ENCODE peak calls at places on chromosome 22, in four cellular contexts. F, W, T and Q are unnamed samples.

GRCh38 chr22:19057999-19058491 is 64.2 kb downstream of the DGCR2 start:
- DNase-seq in F (no peak), W (no peak), T (no peak), Q (no peak)

GRCh38 chr22:42399315-42400271 is 32.6 kb downstream of the NFAM1 start:
- DNase-seq in F (peak), W (no peak), T (peak), Q (peak)

GRCh38 chr22:42270178-42270511 is 308 bp downstream of the TCF20 start:
- DNase-seq in F (peak), W (no peak), T (no peak), Q (peak)

GRCh38 chr22:41074061-41074460 is 18.3 kb upstream of the EP300 start:
- DNase-seq in F (no peak), W (no peak), T (no peak), Q (no peak)

GRCh38 chr22:19862616-19863246 is 8.1 kb upstream of the GNB1L start:
- DNase-seq in F (no peak), W (no peak), T (no peak), Q (no peak)

GRCh38 chr22:44385781-44386180 is 73.0 kb upstream of the SHISAL1 start:
- DNase-seq in F (no peak), W (no peak), T (no peak), Q (no peak)

GRCh38 chr22:24181996-24182560 is 791 bp downstream of the SUSD2 start:
- DNase-seq in F (no peak), W (no peak), T (no peak), Q (no peak)

GRCh38 chr22:21569459-21570161 is 2.1 kb downstream of the UBE2L3 start:
- DNase-seq in F (no peak), W (no peak), T (no peak), Q (no peak)

GRCh38 chr22:33180371-33180770 is 122.2 kb upstream of the SYN3 start:
- DNase-seq in F (no peak), W (no peak), T (no peak), Q (no peak)

GRCh38 chr22:45096256-45096907 is 67.3 kb upstream of the NUP50 start:
- DNase-seq in F (no peak), W (peak), T (peak), Q (peak)

GRCh38 chr22:25012743-25013142 is 60.2 kb downstream of the KIAA1671 start:
- DNase-seq in F (no peak), W (no peak), T (no peak), Q (no peak)

GRCh38 chr22:35357883-35358621 is 22.8 kb upstream of the HMOX1 start:
- DNase-seq in F (no peak), W (no peak), T (no peak), Q (no peak)

GRCh38 chr22:43532301-43533050 is 120.7 kb downstream of the MPPED1 start:
- DNase-seq in F (no peak), W (no peak), T (no peak), Q (no peak)

GRCh38 chr22:43012390-43012789 is 2.6 kb downstream of the PACSIN2 start:
- DNase-seq in F (no peak), W (no peak), T (no peak), Q (no peak)

GRCh38 chr22:29940526-29940925 is 57.6 kb downstream of the MTMR3 start:
- DNase-seq in F (no peak), W (no peak), T (no peak), Q (no peak)

GRCh38 chr22:39731881-39732555 is 161.5 kb downstream of the CACNA1I start:
- DNase-seq in F (no peak), W (no peak), T (no peak), Q (no peak)

GRCh38 chr22:49079027-49079725 is 748.5 kb downstream of the BRD1 start:
- DNase-seq in F (no peak), W (no peak), T (no peak), Q (no peak)

GRCh38 chr22:28791841-28792490 is 8.4 kb downstream of the XBP1 start:
- DNase-seq in F (no peak), W (no peak), T (peak), Q (no peak)

GRCh38 chr22:49239264-49240015 is 588.2 kb downstream of the BRD1 start:
- DNase-seq in F (no peak), W (no peak), T (no peak), Q (peak)

GRCh38 chr22:45550416-45550815 is 47.7 kb downstream of the FBLN1 start:
- DNase-seq in F (no peak), W (no peak), T (no peak), Q (no peak)

GRCh38 chr22:24592846-24593809 is at the start of gene LRRC75B:
- DNase-seq in F (peak), W (peak), T (no peak), Q (peak)

GRCh38 chr22:38233427-38233826 is 31.6 kb downstream of the MAFF start:
- DNase-seq in F (no peak), W (no peak), T (no peak), Q (no peak)

GRCh38 chr22:19035474-19036228 is 86.6 kb downstream of the DGCR2 start:
- DNase-seq in F (no peak), W (no peak), T (peak), Q (no peak)

GRCh38 chr22:38843716-38844660 is at the start of gene NPTXR:
- DNase-seq in F (peak), W (no peak), T (no peak), Q (no peak)

GRCh38 chr22:44567846-44568493 is 69.9 kb upstream of the RTL6 start:
- DNase-seq in F (no peak), W (no peak), T (peak), Q (no peak)

GRCh38 chr22:28014141-28015055 is 95.3 kb upstream of the PITPNB start:
- DNase-seq in F (no peak), W (no peak), T (no peak), Q (no peak)

GRCh38 chr22:42202048-42202447 is 68.4 kb downstream of the TCF20 start:
- DNase-seq in F (no peak), W (no peak), T (no peak), Q (no peak)

GRCh38 chr22:40426671-40427070 is 56.3 kb downstream of the SGSM3 start:
- DNase-seq in F (no peak), W (no peak), T (no peak), Q (no peak)

GRCh38 chr22:20080776-20081654 is 974 bp downstream of the DGCR8 start:
- DNase-seq in F (no peak), W (no peak), T (peak), Q (no peak)

GRCh38 chr22:20574920-20575353 is 67.5 kb downstream of the MED15 start:
- DNase-seq in F (no peak), W (no peak), T (no peak), Q (no peak)

GRCh38 chr22:38106814-38107578 is 3.5 kb downstream of the BAIAP2L2 start:
- DNase-seq in F (no peak), W (no peak), T (no peak), Q (no peak)

GRCh38 chr22:28002181-28002700 is 83.2 kb upstream of the PITPNB start:
- DNase-seq in F (no peak), W (no peak), T (peak), Q (no peak)

GRCh38 chr22:38347181-38347943 is 30.1 kb upstream of the CSNK1E start:
- DNase-seq in F (no peak), W (no peak), T (no peak), Q (no peak)

GRCh38 chr22:30667092-30667485 is 586 bp downstream of the DUSP18 start:
- DNase-seq in F (no peak), W (no peak), T (peak), Q (no peak)

GRCh38 chr22:38882972-38883622 is 11.1 kb upstream of the CBX6 start:
- DNase-seq in F (no peak), W (no peak), T (no peak), Q (no peak)

GRCh38 chr22:39349967-39350802 is at the start of gene SYNGR1:
- DNase-seq in F (peak), W (no peak), T (peak), Q (no peak)

GRCh38 chr22:45638834-45639746 is 32.5 kb upstream of the ATXN10 start:
- DNase-seq in F (peak), W (peak), T (no peak), Q (peak)

GRCh38 chr22:40922484-40923303 is 28.5 kb upstream of the RBX1 start:
- DNase-seq in F (no peak), W (no peak), T (peak), Q (no peak)

GRCh38 chr22:31093090-31093850 is 12.2 kb downstream of the SMTN start:
- DNase-seq in F (peak), W (peak), T (no peak), Q (no peak)

GRCh38 chr22:26677217-26677616 is 19.8 kb downstream of the MIAT start:
- DNase-seq in F (no peak), W (no peak), T (no peak), Q (no peak)

GRCh38 chr22:26680485-26680884 is 23.1 kb downstream of the MIAT start:
- DNase-seq in F (no peak), W (no peak), T (no peak), Q (no peak)

GRCh38 chr22:26675687-26676273 is 18.4 kb downstream of the MIAT start:
- DNase-seq in F (no peak), W (no peak), T (no peak), Q (no peak)

GRCh38 chr22:26681395-26681821 is 24.0 kb downstream of the MIAT start:
- DNase-seq in F (no peak), W (no peak), T (no peak), Q (peak)

DNA sequence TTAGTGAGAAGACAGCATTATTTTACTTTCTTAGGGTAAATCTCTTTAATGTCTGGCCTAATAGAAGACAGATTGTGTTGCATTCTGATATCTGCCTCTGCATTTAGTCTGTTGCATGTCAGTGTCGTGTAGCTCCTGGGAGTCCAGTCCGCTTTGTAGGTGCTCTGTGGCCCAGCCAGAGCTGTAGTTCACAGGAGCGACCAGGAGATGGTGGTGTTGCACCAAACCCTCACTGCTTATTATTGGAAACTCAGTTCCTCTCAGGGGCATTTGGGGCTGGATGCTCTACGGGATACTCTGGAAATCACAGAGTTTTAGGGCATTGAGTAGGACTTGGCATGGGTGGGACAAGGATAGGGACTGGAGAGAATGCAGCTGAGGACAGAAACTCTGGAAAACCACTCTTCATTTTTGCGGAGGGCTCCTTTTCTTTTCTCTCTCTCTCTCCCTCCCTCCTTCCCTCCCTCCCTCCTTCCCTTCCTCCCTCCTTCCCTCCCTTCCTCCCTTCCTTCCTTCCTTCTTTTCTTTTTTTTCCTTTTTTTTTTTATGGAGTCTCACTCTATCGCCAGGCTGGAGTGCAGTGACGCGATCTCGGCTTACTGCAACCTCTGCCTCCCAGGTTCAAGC is 21.7 kb downstream of the MIAT start:
- DNase-seq in F (peak), W (peak), T (peak), Q (peak)
- TF ChIP-seq CTCF in F (peak), W (peak), T (peak), Q (peak)

DNA sequence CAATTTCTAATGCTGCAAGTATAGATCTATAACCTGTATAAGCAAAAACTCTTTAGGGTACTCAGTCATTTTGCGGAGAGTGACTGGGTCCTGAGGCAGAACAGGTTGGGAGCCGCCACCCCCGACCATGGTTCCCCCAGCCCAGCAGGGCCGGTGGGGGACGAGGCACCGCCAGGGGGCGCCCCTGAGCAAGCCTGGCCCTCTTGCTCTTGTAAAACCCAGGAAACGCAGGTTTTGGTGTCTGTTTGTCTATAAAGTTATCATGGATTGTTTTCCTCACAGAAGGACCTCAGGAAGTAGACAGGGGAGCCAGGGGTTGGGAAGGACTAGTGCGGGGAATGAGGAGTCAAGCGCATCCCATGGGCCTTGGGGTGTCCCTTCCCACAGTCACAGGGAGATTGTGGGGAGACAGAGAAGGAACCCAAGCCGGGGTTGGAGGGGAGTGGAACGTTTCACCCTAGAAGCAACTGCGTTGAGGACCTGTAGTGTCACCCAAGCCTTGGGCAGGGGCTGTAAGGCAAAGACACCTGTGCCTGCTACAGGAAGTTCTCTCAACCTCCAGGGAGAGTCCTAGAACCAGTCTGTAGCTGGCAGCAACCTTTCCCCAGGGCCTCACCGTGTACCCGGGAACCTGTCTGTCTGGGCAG is 26.4 kb downstream of the KCTD17 start:
- DNase-seq in F (peak), W (no peak), T (peak), Q (peak)
- TF ChIP-seq CTCF in F (peak), W (peak), T (peak), Q (peak)

DNA sequence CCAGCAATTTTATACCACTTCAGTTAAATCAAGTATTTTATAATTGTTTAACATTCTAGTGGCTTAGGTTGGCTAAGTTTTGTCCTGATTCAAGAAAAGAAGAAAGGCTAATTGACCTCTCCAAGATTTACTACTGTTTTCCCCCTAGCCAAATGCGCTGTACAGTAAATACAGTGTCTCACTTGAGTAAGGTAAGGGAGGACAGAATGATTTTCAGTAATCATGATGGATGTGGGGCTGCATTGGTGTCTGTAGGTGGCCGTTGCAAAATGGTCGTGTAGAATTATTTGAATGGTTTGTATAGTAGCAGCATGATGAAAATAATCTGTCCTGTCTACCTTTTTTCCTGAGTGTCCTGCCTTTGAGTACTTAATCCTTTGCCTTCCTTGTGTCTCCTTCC is 4.6 kb downstream of the CECR2 start:
- DNase-seq in F (no peak), W (no peak), T (no peak), Q (no peak)
- TF ChIP-seq CTCF in F (no peak), W (no peak), T (no peak), Q (no peak)

GRCh38 chr22:17269224-17269606 is 50.0 kb upstream of the ADA2 start:
- DNase-seq in F (no peak), W (no peak), T (no peak), Q (no peak)

GRCh38 chr22:17266261-17266971 is 47.2 kb upstream of the ADA2 start:
- DNase-seq in F (no peak), W (no peak), T (no peak), Q (no peak)

GRCh38 chr22:17267661-17268330 is 48.6 kb upstream of the ADA2 start:
- DNase-seq in F (no peak), W (no peak), T (no peak), Q (no peak)

GRCh38 chr22:17269607-17270261 is 50.5 kb upstream of the ADA2 start:
- DNase-seq in F (no peak), W (no peak), T (no peak), Q (no peak)

GRCh38 chr22:17268501-17269223 is 49.4 kb upstream of the ADA2 start:
- DNase-seq in F (no peak), W (no peak), T (peak), Q (no peak)
- TF ChIP-seq CTCF in F (peak), W (no peak), T (peak), Q (no peak)

DNA sequence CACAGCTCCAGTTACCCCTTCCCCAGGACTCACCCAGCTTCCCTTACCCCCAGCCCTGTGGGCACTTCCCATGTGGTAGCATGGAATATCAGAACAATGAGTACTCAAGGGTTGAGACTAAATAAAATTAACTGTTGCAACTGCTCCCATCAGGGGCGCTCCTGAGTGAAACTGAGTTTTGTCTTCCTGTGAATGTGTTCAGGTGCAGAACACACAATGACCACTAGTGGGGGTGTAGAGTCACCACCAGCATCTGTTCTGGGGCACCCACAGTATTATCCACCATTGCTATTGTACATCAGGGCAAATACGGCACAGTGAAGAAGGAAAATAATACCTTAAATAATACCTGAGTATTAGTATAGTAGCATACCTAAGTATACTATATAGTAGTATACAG is 689.7 kb downstream of the TBC1D22A start:
- DNase-seq in F (no peak), W (no peak), T (peak), Q (no peak)
- TF ChIP-seq CTCF in F (peak), W (no peak), T (peak), Q (no peak)

GRCh38 chr22:50284479-50284878 is 14.3 kb upstream of the MAPK11 start:
- DNase-seq in F (no peak), W (no peak), T (no peak), Q (no peak)

GRCh38 chr22:50287731-50288130 is 17.6 kb upstream of the MAPK11 start:
- DNase-seq in F (no peak), W (no peak), T (no peak), Q (no peak)

GRCh38 chr22:50286701-50287318 is 16.6 kb upstream of the MAPK11 start:
- DNase-seq in F (no peak), W (no peak), T (no peak), Q (no peak)

GRCh38 chr22:50285568-50286229 is 15.5 kb upstream of the MAPK11 start:
- DNase-seq in F (no peak), W (no peak), T (no peak), Q (no peak)

GRCh38 chr22:50286275-50286674 is 16.1 kb upstream of the MAPK11 start:
- DNase-seq in F (no peak), W (no peak), T (no peak), Q (no peak)
- TF ChIP-seq CTCF in F (no peak), W (no peak), T (no peak), Q (no peak)

GRCh38 chr22:50688448-50688847 is 15.8 kb downstream of the SHANK3 start:
- DNase-seq in F (no peak), W (no peak), T (no peak), Q (no peak)

GRCh38 chr22:50694766-50695420 is 22.3 kb downstream of the SHANK3 start:
- DNase-seq in F (peak), W (no peak), T (no peak), Q (no peak)

GRCh38 chr22:50694099-50694498 is 21.5 kb downstream of the SHANK3 start:
- DNase-seq in F (no peak), W (no peak), T (no peak), Q (no peak)

GRCh38 chr22:50693462-50693861 is 20.8 kb downstream of the SHANK3 start:
- DNase-seq in F (no peak), W (no peak), T (no peak), Q (no peak)

DNA sequence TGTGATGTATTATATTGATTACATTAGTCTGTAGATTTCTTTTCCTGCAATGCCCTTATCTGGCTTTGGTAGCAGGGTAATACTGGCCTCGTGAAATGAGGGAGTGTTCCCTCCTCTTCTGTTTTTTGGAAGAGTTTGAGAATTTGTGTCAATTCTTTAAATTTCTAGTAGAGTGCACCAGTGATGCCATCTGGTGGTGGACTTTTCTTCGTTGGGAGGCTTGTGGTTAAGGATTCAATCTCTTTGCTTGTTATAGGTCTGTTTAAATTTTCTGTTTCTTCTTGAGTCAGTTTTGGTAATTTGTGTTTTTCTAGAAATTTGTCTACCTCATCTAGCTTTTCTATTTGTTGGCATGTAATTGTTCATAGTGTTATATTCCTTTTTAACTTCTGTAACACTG is 18.9 kb downstream of the SHANK3 start:
- DNase-seq in F (no peak), W (no peak), T (peak), Q (no peak)
- TF ChIP-seq CTCF in F (peak), W (no peak), T (peak), Q (no peak)

GRCh38 chr22:22810018-22810427 is 77.6 kb upstream of the IGLL5 start:
- DNase-seq in F (peak), W (no peak), T (peak), Q (peak)
- TF ChIP-seq CTCF in F (peak), W (peak), T (peak), Q (no peak)